ENCODE peak calls at places on chromosomes 4 and X, in six cellular contexts. Q is H9, A is trophoblast cell, D is mesenchymal stem cell, K is IMR-90, S is H1. G is an unnamed sample. For H3K4me1, the result is how much of the 10 kb centered on the place peaks cover.

GRCh38 chr4:80313627-80314026 is 21.9 kb upstream of the CFAP299 start:
- DNase-seq in S (no peak), D (no peak), Q (no peak), K (no peak), A (no peak), G (no peak)

GRCh38 chr4:168484626-168485025 is 4.3 kb upstream of the DDX60L start:
- DNase-seq in D (peak), Q (no peak), S (no peak), K (peak), A (peak), G (no peak)

GRCh38 chr4:130424211-130424610 is 1328.3 kb downstream of the C4orf33 start:
- DNase-seq in K (no peak), D (no peak), Q (no peak), A (no peak), S (no peak), G (no peak)

GRCh38 chr4:143773998-143774898 is 73.8 kb upstream of the FREM3 start:
- DNase-seq in S (peak), D (peak), A (peak), K (peak), Q (peak), G (peak)

GRCh38 chr4:101104264-101105052 is 242.9 kb downstream of the PPP3CA start:
- DNase-seq in D (no peak), S (no peak), A (no peak), K (peak), Q (no peak), G (no peak)

GRCh38 chr4:160319868-160320260 is 1217.0 kb downstream of the RAPGEF2 start:
- DNase-seq in S (no peak), Q (no peak), D (no peak), A (peak), K (no peak), G (no peak)

GRCh38 chr4:79584902-79585301 is 176.9 kb upstream of the GK2 start:
- DNase-seq in K (no peak), D (no peak), Q (no peak), A (no peak), S (no peak), G (no peak)

GRCh38 chrX:112734250-112734649 is 54.5 kb upstream of the LHFPL1 start:
- DNase-seq in A (no peak), S (no peak), Q (no peak), K (peak), D (peak), G (no peak)

GRCh38 chr4:6834867-6835266 is 52.3 kb downstream of the KIAA0232 start:
- DNase-seq in A (peak), Q (no peak), S (no peak), K (peak), D (peak), G (no peak)

GRCh38 chr4:31929676-31930075 is 1209.5 kb downstream of the PCDH7 start:
- DNase-seq in K (no peak), Q (no peak), A (no peak), S (no peak), D (no peak), G (no peak)

GRCh38 chr4:38831653-38832052 is 25.0 kb downstream of the TLR6 start:
- DNase-seq in Q (no peak), S (no peak), A (peak), K (peak), D (no peak), G (no peak)

GRCh38 chr4:45569619-45570018 is 554.2 kb downstream of the GABRG1 start:
- DNase-seq in Q (no peak), A (no peak), D (no peak), K (no peak), S (no peak), G (no peak)

GRCh38 chr4:141180991-141181760 is 39.5 kb upstream of the ZNF330 start:
- DNase-seq in S (no peak), A (no peak), Q (no peak), K (no peak), D (no peak), G (no peak)

GRCh38 chrX:150898343-150899190 is at the start of gene CD99L2:
- DNase-seq in K (peak), S (peak), Q (peak), A (peak), D (peak), G (peak)
- H3K18ac ChIP-seq in K (peak), S (no peak), Q (peak), A (peak), D (peak), G (peak)

DNA sequence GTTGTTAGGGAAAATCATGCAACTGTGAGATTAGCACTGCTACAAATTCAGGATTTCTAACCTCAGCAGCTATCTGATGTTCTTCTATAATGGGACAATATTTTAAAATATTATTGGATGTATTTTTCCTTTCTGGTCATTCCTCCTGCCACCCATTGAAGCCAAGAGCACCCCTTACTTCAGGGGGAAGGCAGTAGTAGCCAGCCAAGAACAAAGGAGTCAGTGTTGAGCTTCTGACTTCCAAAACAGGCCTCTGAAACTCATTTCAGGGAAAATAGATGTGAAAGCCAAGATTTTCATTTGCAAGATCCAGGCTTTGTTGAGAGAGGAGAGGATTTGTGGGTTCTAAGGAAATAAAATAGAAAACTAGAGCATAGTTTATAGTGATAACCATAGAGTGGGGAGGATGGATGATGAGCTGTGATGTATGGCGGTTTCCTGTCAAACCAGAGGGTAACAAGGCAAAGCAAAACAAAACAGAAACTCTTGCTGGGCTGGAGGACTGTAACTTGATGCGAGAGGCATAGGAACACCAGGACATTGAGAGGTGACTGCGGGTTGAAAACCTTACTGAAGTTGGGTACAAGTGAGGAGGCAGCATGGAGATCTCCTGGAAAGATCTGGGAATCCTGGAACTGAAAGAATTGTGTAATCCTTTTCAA is 173.7 kb upstream of the LEF1 start:
- DNase-seq in S (no peak), A (no peak), Q (no peak), D (no peak), K (no peak), G (no peak)
- H3K14ac ChIP-seq in S (no peak), A (no peak), Q (no peak), D (no peak), K (no peak), G (no peak)

DNA sequence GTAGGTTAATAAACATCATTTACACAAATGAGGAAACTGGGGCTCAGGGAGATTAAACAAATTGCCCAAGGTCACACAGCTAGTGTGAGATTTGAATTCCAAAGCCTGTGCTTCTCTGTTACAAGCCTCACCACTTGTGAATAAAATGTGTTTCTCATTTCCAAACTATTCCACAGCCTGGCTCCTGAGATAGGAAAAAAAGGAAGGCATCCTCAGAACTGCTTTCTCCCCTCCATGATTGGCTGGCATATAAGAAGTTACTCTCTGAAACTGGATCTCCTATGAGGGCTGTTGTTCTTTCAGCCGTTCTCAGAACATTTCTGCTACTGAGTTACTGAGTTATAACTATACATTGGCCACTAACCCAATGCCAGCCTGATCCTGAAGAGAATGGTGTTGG is 237.9 kb downstream of the MAML3 start:
- DNase-seq in A (no peak), K (no peak), D (no peak), S (no peak), Q (no peak), G (no peak)
- H3K4me1 ChIP-seq in A (under half), K (under half), D (under half), S (under half), Q (under half), G (under half)

DNA sequence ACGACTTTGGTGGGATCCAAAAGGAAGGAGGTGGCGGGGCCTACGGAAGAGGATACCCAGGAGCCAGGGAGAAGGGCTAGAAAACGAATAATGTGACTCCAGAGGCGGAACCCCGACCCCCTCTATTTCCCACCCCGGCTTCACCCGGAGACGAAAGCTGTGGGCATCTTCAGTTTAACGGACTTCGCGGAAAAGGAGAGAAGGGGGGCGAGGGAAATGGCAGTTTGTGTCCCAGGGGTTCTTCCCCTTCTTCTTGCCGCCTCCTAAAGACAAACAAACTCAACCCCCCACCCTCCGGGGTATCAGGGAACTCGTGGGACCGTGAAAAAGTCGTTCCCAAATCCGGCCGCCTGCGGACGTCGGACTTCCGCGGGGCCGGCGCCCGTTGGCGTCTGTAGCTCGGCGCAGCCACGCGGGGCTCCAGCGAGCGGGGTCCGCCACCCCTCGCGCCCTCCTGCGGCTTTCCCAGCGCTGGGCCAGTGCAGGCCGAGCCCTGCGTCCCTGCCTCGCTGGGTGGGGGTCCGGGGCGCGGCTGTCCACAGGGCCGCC is 3.6 kb upstream of the LEF1 start:
- DNase-seq in A (no peak), K (no peak), D (peak), Q (peak), S (no peak), G (peak)
- H3K18ac ChIP-seq in A (peak), K (no peak), D (peak), Q (no peak), S (no peak), G (peak)

DNA sequence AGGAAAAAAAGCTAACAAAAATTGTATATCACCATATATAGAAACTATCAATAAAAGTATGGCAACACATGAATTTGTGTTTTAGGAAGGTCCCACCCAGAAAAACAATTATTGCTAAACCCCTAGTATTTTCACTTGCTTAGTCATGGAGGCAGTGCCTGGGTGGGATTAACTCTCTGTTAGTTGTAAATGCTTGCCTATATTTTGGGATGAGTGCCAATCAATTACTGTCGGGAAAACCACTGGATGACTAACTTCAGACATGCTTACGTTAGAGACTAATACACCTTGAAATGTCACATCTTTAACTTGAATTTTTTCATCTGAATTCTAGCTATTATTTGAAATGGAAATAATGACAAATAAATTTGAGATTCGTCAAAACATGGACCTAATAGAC is 33.8 kb downstream of the TMPRSS11A start:
- DNase-seq in S (no peak), A (no peak), D (no peak), K (peak), Q (no peak), G (no peak)
- H3K14ac ChIP-seq in S (no peak), A (no peak), D (no peak), K (no peak), Q (no peak), G (no peak)

GRCh38 chr4:140097572-140097971 is 56.4 kb downstream of the MAML3 start:
- DNase-seq in Q (no peak), K (no peak), A (peak), S (no peak), D (no peak), G (no peak)

GRCh38 chr4:140095694-140096482 is 58.1 kb downstream of the MAML3 start:
- DNase-seq in K (peak), S (no peak), A (no peak), D (peak), Q (no peak), G (no peak)

GRCh38 chr4:140096483-140096861 is 57.5 kb downstream of the MAML3 start:
- DNase-seq in D (no peak), K (no peak), S (no peak), Q (no peak), A (peak), G (no peak)

GRCh38 chr4:140098481-140099132 is 55.4 kb downstream of the MAML3 start:
- DNase-seq in K (peak), Q (no peak), A (no peak), D (peak), S (no peak), G (no peak)

GRCh38 chr4:140096921-140097320 is 57.1 kb downstream of the MAML3 start:
- DNase-seq in D (peak), A (no peak), Q (no peak), S (no peak), K (peak), G (no peak)
- H3K4me1 ChIP-seq in D (under half), A (under half), Q (under half), S (under half), K (under half), G (under half)

G was measured in neuronal stem cell.